ENCODE peak calls at places on chromosomes 16 and 17, in five cellular contexts. One of them, this sample, is unnamed.

GRCh38 chr17:66649818-66650489 is 185.0 kb upstream of the CACNG5 start:
- DNase-seq in T-helper 2 cell: no peak
- DNase-seq in NCI-H2171 treated with DMSO at 0.1 percent for 48 hours: no peak
- DNase-seq in stimulated activated CD4-positive, alpha-beta T cell treated with anti-CD3 and anti-CD28 coated beads, Interleukin-12 subunit alpha, Interleukin-12 subunit beta, amount 100 ng/mL, for 48 hours: no peak
- DNase-seq in BE2C: no peak
- DNase-seq in this sample: no peak

GRCh38 chr17:4895676-4896331 is 3.5 kb upstream of the C17orf107 start:
- DNase-seq in T-helper 2 cell: no peak
- DNase-seq in NCI-H2171 treated with DMSO at 0.1 percent for 48 hours: no peak
- DNase-seq in stimulated activated CD4-positive, alpha-beta T cell treated with anti-CD3 and anti-CD28 coated beads, Interleukin-12 subunit alpha, Interleukin-12 subunit beta, amount 100 ng/mL, for 48 hours: no peak
- DNase-seq in BE2C: no peak
- DNase-seq in this sample: no peak

GRCh38 chr16:55655381-55655708 is 443 bp upstream of the SLC6A2 start:
- DNase-seq in T-helper 2 cell: no peak
- DNase-seq in NCI-H2171 treated with DMSO at 0.1 percent for 48 hours: no peak
- DNase-seq in stimulated activated CD4-positive, alpha-beta T cell treated with anti-CD3 and anti-CD28 coated beads, Interleukin-12 subunit alpha, Interleukin-12 subunit beta, amount 100 ng/mL, for 48 hours: no peak
- DNase-seq in BE2C: no peak
- DNase-seq in this sample: no peak

GRCh38 chr17:27049104-27049784 is 244.7 kb upstream of the WSB1 start:
- DNase-seq in T-helper 2 cell: no peak
- DNase-seq in NCI-H2171 treated with DMSO at 0.1 percent for 48 hours: no peak
- DNase-seq in stimulated activated CD4-positive, alpha-beta T cell treated with anti-CD3 and anti-CD28 coated beads, Interleukin-12 subunit alpha, Interleukin-12 subunit beta, amount 100 ng/mL, for 48 hours: no peak
- DNase-seq in BE2C: no peak
- DNase-seq in this sample: no peak

GRCh38 chr16:73126453-73126853 is 78.5 kb upstream of the ZFHX3 start:
- DNase-seq in T-helper 2 cell: no peak
- DNase-seq in NCI-H2171 treated with DMSO at 0.1 percent for 48 hours: no peak
- DNase-seq in stimulated activated CD4-positive, alpha-beta T cell treated with anti-CD3 and anti-CD28 coated beads, Interleukin-12 subunit alpha, Interleukin-12 subunit beta, amount 100 ng/mL, for 48 hours: no peak
- DNase-seq in BE2C: no peak
- DNase-seq in this sample: peak

GRCh38 chr17:6233339-6233738 is 163.2 kb downstream of the WSCD1 start:
- DNase-seq in T-helper 2 cell: no peak
- DNase-seq in NCI-H2171 treated with DMSO at 0.1 percent for 48 hours: no peak
- DNase-seq in stimulated activated CD4-positive, alpha-beta T cell treated with anti-CD3 and anti-CD28 coated beads, Interleukin-12 subunit alpha, Interleukin-12 subunit beta, amount 100 ng/mL, for 48 hours: no peak
- DNase-seq in BE2C: no peak
- DNase-seq in this sample: no peak

GRCh38 chr16:76386784-76387183 is 109.6 kb downstream of the CNTNAP4 start:
- DNase-seq in T-helper 2 cell: no peak
- DNase-seq in NCI-H2171 treated with DMSO at 0.1 percent for 48 hours: no peak
- DNase-seq in stimulated activated CD4-positive, alpha-beta T cell treated with anti-CD3 and anti-CD28 coated beads, Interleukin-12 subunit alpha, Interleukin-12 subunit beta, amount 100 ng/mL, for 48 hours: no peak
- DNase-seq in BE2C: no peak
- DNase-seq in this sample: no peak

GRCh38 chr17:1643293-1643998 is 2.1 kb downstream of the SCARF1 start:
- DNase-seq in T-helper 2 cell: peak
- DNase-seq in NCI-H2171 treated with DMSO at 0.1 percent for 48 hours: peak
- DNase-seq in stimulated activated CD4-positive, alpha-beta T cell treated with anti-CD3 and anti-CD28 coated beads, Interleukin-12 subunit alpha, Interleukin-12 subunit beta, amount 100 ng/mL, for 48 hours: no peak
- DNase-seq in BE2C: peak
- DNase-seq in this sample: no peak

GRCh38 chr17:7023576-7024401 is 939 bp downstream of the BCL6B start:
- DNase-seq in T-helper 2 cell: peak
- DNase-seq in NCI-H2171 treated with DMSO at 0.1 percent for 48 hours: no peak
- DNase-seq in stimulated activated CD4-positive, alpha-beta T cell treated with anti-CD3 and anti-CD28 coated beads, Interleukin-12 subunit alpha, Interleukin-12 subunit beta, amount 100 ng/mL, for 48 hours: peak
- DNase-seq in BE2C: peak
- DNase-seq in this sample: no peak

GRCh38 chr17:9020096-9020823 is 1.1 kb upstream of the NTN1 start:
- DNase-seq in T-helper 2 cell: no peak
- DNase-seq in NCI-H2171 treated with DMSO at 0.1 percent for 48 hours: no peak
- DNase-seq in stimulated activated CD4-positive, alpha-beta T cell treated with anti-CD3 and anti-CD28 coated beads, Interleukin-12 subunit alpha, Interleukin-12 subunit beta, amount 100 ng/mL, for 48 hours: no peak
- DNase-seq in BE2C: no peak
- DNase-seq in this sample: no peak

GRCh38 chr17:75549246-75550138 is 24.0 kb downstream of the LLGL2 start:
- DNase-seq in T-helper 2 cell: no peak
- DNase-seq in NCI-H2171 treated with DMSO at 0.1 percent for 48 hours: peak
- DNase-seq in stimulated activated CD4-positive, alpha-beta T cell treated with anti-CD3 and anti-CD28 coated beads, Interleukin-12 subunit alpha, Interleukin-12 subunit beta, amount 100 ng/mL, for 48 hours: no peak
- DNase-seq in BE2C: no peak
- DNase-seq in this sample: peak

This sample was measured in HepG2.